ENCODE peak calls at places on chromosome 7, in four cellular contexts. F is mucosa of descending colon, G is GM23338, L is kidney. M is an unnamed sample.
A peak's percentile ranks its signal among the peaks of the same experiment; 100 is the strongest.

GRCh38 chr7:91941450-91941849 is 788 bp downstream of the AKAP9 start:
- DNase-seq in F (peak; percentile 59), G (peak; percentile 52), L (no peak), M (peak; percentile 42)

GRCh38 chr7:155003215-155003999 is 483 bp upstream of the PAXIP1 start:
- DNase-seq in F (peak; percentile 81), G (peak; percentile 78), L (peak; percentile 94), M (peak; percentile 80)

GRCh38 chr7:17234398-17235021 is 63.9 kb upstream of the AHR start:
- DNase-seq in F (peak; percentile 54), G (peak; percentile 2), L (no peak), M (no peak)

GRCh38 chr7:25752967-25753791 is 398.8 kb upstream of the NFE2L3 start:
- DNase-seq in F (no peak), G (peak; percentile 47), L (no peak), M (no peak)

GRCh38 chr7:133777701-133778100 is 349.4 kb upstream of the LRGUK start:
- DNase-seq in F (no peak), G (no peak), L (no peak), M (no peak)

GRCh38 chr7:106916689-106917088 is 51.6 kb downstream of the PIK3CG start:
- DNase-seq in F (no peak), G (no peak), L (no peak), M (no peak)

GRCh38 chr7:85829817-85830432 is 643.1 kb upstream of the SEMA3D start:
- DNase-seq in F (peak; percentile 18), G (no peak), L (no peak), M (no peak)

GRCh38 chr7:43721193-43721806 is 8.0 kb downstream of the COA1 start:
- DNase-seq in F (peak; percentile 57), G (peak; percentile 71), L (no peak), M (no peak)

GRCh38 chr7:92255308-92255707 is 9.5 kb downstream of the ANKIB1 start:
- DNase-seq in F (no peak), G (no peak), L (no peak), M (no peak)

GRCh38 chr7:34844936-34845665 is 187.1 kb downstream of the NPSR1 start:
- DNase-seq in F (no peak), G (peak; percentile 4), L (no peak), M (no peak)

GRCh38 chr7:123916240-123916724 is 8.8 kb upstream of the SPAM1 start:
- DNase-seq in F (peak; percentile 40), G (peak; percentile 90), L (no peak), M (no peak)

GRCh38 chr7:141354251-141354650 is 197.0 kb upstream of the AGK start:
- DNase-seq in F (no peak), G (no peak), L (no peak), M (no peak)

GRCh38 chr7:39355664-39356063 is 210.5 kb upstream of the YAE1 start:
- DNase-seq in F (no peak), G (no peak), L (no peak), M (no peak)

GRCh38 chr7:33128990-33129805 is at the start of gene BBS9:
- DNase-seq in F (peak; percentile 98), G (peak; percentile 97), L (peak; percentile 97), M (peak; percentile 95)
- TF ChIP-seq CTCF in F (no peak), G (no peak), L (no peak), M (peak; percentile 16)

DNA sequence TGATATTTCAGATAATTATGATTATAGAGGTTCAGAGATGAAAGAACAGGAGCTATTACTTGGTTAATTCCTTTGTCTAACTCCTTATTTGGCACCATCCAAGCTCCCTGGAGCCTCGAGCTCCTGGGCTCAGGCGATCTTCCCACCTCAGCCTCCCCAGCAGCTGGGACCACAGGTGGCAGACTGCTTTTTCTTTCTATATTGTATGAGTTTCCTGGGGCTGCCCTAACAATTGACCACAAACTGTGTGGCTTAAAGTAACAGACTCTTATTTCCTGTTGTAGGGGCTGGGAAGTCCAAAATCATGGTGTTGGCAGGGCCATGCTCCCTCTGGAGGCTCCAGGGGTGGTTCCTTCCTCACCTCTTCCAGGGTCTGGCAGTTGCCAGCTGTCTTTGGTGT is 163.3 kb upstream of the ADCY1 start:
- DNase-seq in F (no peak), G (no peak), L (no peak), M (no peak)
- TF ChIP-seq CTCF in F (no peak), G (no peak), L (no peak), M (no peak)

DNA sequence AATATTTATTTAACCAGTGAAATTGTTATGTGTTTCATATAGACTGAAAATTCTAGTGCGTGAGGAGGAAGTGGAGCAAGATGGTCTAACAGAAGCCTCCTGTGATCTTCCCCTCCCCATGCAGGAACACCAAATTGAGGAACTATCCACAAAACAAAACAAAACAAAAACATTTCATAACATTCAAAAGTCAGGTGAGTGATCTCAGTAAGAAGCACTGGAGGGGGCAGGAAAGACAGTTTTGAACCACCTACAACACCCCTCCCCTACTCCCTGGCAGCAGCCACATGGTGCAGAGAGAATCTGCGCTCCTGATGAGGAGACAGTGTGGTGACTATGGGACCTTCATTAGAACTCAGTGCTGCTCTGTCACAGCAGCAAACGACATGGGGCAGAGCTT is 221.9 kb upstream of the SEMA3C start:
- DNase-seq in F (no peak), G (no peak), L (no peak), M (no peak)
- TF ChIP-seq CTCF in F (no peak), G (no peak), L (no peak), M (no peak)

GRCh38 chr7:101919363-101920115 is 102.1 kb downstream of the CUX1 start:
- DNase-seq in F (no peak), G (no peak), L (peak; percentile 35), M (no peak)
- TF ChIP-seq CTCF in F (no peak), G (no peak), L (no peak), M (no peak)

M was measured in left ventricle myocardium inferior.